ENCODE peak calls at places on chromosomes 3 and 15, in eight cellular contexts. J is SW480, M is iris pigment epithelial cell, U is HCEC 1CT, S is NAMALWA, T is GM23248, R is fibroblast of the aortic adventitia, K is neuronal stem cell. N is an unnamed sample.

GRCh38 chr3:116018651-116019050 is 395.3 kb downstream of the GAP43 start:
- DNase-seq in J (no peak), M (no peak), U (peak), S (no peak), T (peak), R (no peak), K (no peak), N (no peak)

GRCh38 chr3:120550546-120550945 is 45.6 kb upstream of the NDUFB4 start:
- DNase-seq in J (no peak), M (no peak), U (no peak), S (no peak), T (no peak), R (peak), K (no peak), N (no peak)

GRCh38 chr3:118803096-118803476 is 231.6 kb downstream of the IGSF11 start:
- DNase-seq in J (no peak), M (no peak), U (no peak), S (no peak), T (no peak), R (no peak), K (no peak), N (no peak)

GRCh38 chr15:74655424-74655823 is 39.8 kb downstream of the CLK3 start:
- DNase-seq in J (no peak), M (no peak), U (no peak), S (no peak), T (peak), R (no peak), K (no peak), N (no peak)

GRCh38 chr3:64514889-64515288 is 172.9 kb downstream of the ADAMTS9 start:
- DNase-seq in J (no peak), M (no peak), U (no peak), S (peak), T (no peak), R (no peak), K (no peak), N (peak)

GRCh38 chr3:51397389-51397788 is 6.3 kb downstream of the RBM15B start:
- DNase-seq in J (no peak), M (no peak), U (no peak), S (no peak), T (no peak), R (no peak), K (no peak), N (no peak)

GRCh38 chr3:64460877-64461276 is 226.9 kb downstream of the ADAMTS9 start:
- DNase-seq in J (no peak), M (peak), U (peak), S (no peak), T (peak), R (no peak), K (no peak), N (peak)

GRCh38 chr3:150248116-150248864 is 159.8 kb upstream of the TSC22D2 start:
- DNase-seq in J (peak), M (peak), U (peak), S (peak), T (peak), R (peak), K (no peak), N (peak)

GRCh38 chr3:100254168-100254777 is 6.5 kb upstream of the TBC1D23 start:
- DNase-seq in J (peak), M (peak), U (peak), S (peak), T (peak), R (peak), K (peak), N (peak)

GRCh38 chr15:98801234-98801561 is 152.9 kb downstream of the IGF1R start:
- DNase-seq in J (peak), M (no peak), U (no peak), S (no peak), T (no peak), R (no peak), K (peak), N (no peak)

GRCh38 chr3:158434412-158435038 is 136.5 kb upstream of the MLF1 start:
- DNase-seq in J (peak), M (peak), U (peak), S (peak), T (peak), R (peak), K (peak), N (peak)

GRCh38 chr15:35980719-35981118 is 434.8 kb upstream of the DPH6 start:
- DNase-seq in J (no peak), M (peak), U (peak), S (no peak), T (peak), R (peak), K (no peak), N (peak)

N was measured in M059J.